ENCODE peak calls at places on chromosome 10, in five cellular contexts. One of them, this sample, is unnamed.
A peak's percentile ranks its signal among the peaks of the same experiment; 100 is the strongest.

GRCh38 chr10:122051609-122052385 is 62.8 kb downstream of the TACC2 start:
- DNase-seq in NCI-H2029 treated with DMSO at 0.1 percent for 48 hours: no peak
- DNase-seq in RWPE1: peak; percentile 70
- DNase-seq in foreskin fibroblast: peak; percentile 90
- DNase-seq in stimulated activated CD4-positive, alpha-beta T cell treated with anti-CD3 and anti-CD28 coated beads, Interleukin-1b, Interleukin-23, amount 100 ng/mL, for 4 hours: no peak
- DNase-seq in this sample: peak; percentile 91

GRCh38 chr10:90418869-90419652 is 438.8 kb downstream of the HTR7 start:
- DNase-seq in foreskin fibroblast: peak; percentile 93
- DNase-seq in NCI-H2029 treated with DMSO at 0.1 percent for 48 hours: no peak
- DNase-seq in stimulated activated CD4-positive, alpha-beta T cell treated with anti-CD3 and anti-CD28 coated beads, Interleukin-1b, Interleukin-23, amount 100 ng/mL, for 4 hours: no peak
- DNase-seq in RWPE1: peak; percentile 50
- DNase-seq in this sample: peak; percentile 92

GRCh38 chr10:7734821-7735220 is 31.7 kb downstream of the ITIH2 start:
- DNase-seq in stimulated activated CD4-positive, alpha-beta T cell treated with anti-CD3 and anti-CD28 coated beads, Interleukin-1b, Interleukin-23, amount 100 ng/mL, for 4 hours: no peak
- DNase-seq in NCI-H2029 treated with DMSO at 0.1 percent for 48 hours: no peak
- DNase-seq in foreskin fibroblast: no peak
- DNase-seq in RWPE1: no peak
- DNase-seq in this sample: no peak

GRCh38 chr10:51311232-51311631 is 236.9 kb downstream of the PRKG1 start:
- DNase-seq in foreskin fibroblast: peak; percentile 42
- DNase-seq in stimulated activated CD4-positive, alpha-beta T cell treated with anti-CD3 and anti-CD28 coated beads, Interleukin-1b, Interleukin-23, amount 100 ng/mL, for 4 hours: no peak
- DNase-seq in RWPE1: no peak
- DNase-seq in NCI-H2029 treated with DMSO at 0.1 percent for 48 hours: no peak
- DNase-seq in this sample: peak; percentile 41

GRCh38 chr10:103336370-103336769 is 14.6 kb downstream of the PCGF6 start:
- DNase-seq in stimulated activated CD4-positive, alpha-beta T cell treated with anti-CD3 and anti-CD28 coated beads, Interleukin-1b, Interleukin-23, amount 100 ng/mL, for 4 hours: no peak
- DNase-seq in NCI-H2029 treated with DMSO at 0.1 percent for 48 hours: no peak
- DNase-seq in foreskin fibroblast: no peak
- DNase-seq in RWPE1: no peak
- DNase-seq in this sample: no peak

GRCh38 chr10:30433286-30433778 is 652 bp upstream of the MAP3K8 start:
- DNase-seq in stimulated activated CD4-positive, alpha-beta T cell treated with anti-CD3 and anti-CD28 coated beads, Interleukin-1b, Interleukin-23, amount 100 ng/mL, for 4 hours: peak; percentile 41
- DNase-seq in RWPE1: no peak
- DNase-seq in foreskin fibroblast: peak; percentile 75
- DNase-seq in NCI-H2029 treated with DMSO at 0.1 percent for 48 hours: no peak
- DNase-seq in this sample: peak; percentile 37

GRCh38 chr10:132117636-132118190 is 52.0 kb downstream of the JAKMIP3 start:
- DNase-seq in foreskin fibroblast: no peak
- DNase-seq in RWPE1: no peak
- DNase-seq in NCI-H2029 treated with DMSO at 0.1 percent for 48 hours: no peak
- DNase-seq in stimulated activated CD4-positive, alpha-beta T cell treated with anti-CD3 and anti-CD28 coated beads, Interleukin-1b, Interleukin-23, amount 100 ng/mL, for 4 hours: no peak
- DNase-seq in this sample: no peak

GRCh38 chr10:86872757-86873156 is 84.7 kb downstream of the MMRN2 start:
- DNase-seq in foreskin fibroblast: peak; percentile 18
- DNase-seq in NCI-H2029 treated with DMSO at 0.1 percent for 48 hours: no peak
- DNase-seq in stimulated activated CD4-positive, alpha-beta T cell treated with anti-CD3 and anti-CD28 coated beads, Interleukin-1b, Interleukin-23, amount 100 ng/mL, for 4 hours: no peak
- DNase-seq in RWPE1: no peak
- DNase-seq in this sample: no peak

GRCh38 chr10:100934084-100934659 is 21.4 kb downstream of the SLF2 start:
- DNase-seq in NCI-H2029 treated with DMSO at 0.1 percent for 48 hours: no peak
- DNase-seq in foreskin fibroblast: peak; percentile 17
- DNase-seq in stimulated activated CD4-positive, alpha-beta T cell treated with anti-CD3 and anti-CD28 coated beads, Interleukin-1b, Interleukin-23, amount 100 ng/mL, for 4 hours: no peak
- DNase-seq in RWPE1: no peak
- DNase-seq in this sample: peak; percentile 11

GRCh38 chr10:51708609-51709008 is 9.2 kb upstream of the CSTF2T start:
- DNase-seq in NCI-H2029 treated with DMSO at 0.1 percent for 48 hours: no peak
- DNase-seq in stimulated activated CD4-positive, alpha-beta T cell treated with anti-CD3 and anti-CD28 coated beads, Interleukin-1b, Interleukin-23, amount 100 ng/mL, for 4 hours: no peak
- DNase-seq in RWPE1: no peak
- DNase-seq in foreskin fibroblast: no peak
- DNase-seq in this sample: no peak

GRCh38 chr10:79387974-79388850 is 40.9 kb downstream of the PPIF start:
- DNase-seq in RWPE1: no peak
- DNase-seq in stimulated activated CD4-positive, alpha-beta T cell treated with anti-CD3 and anti-CD28 coated beads, Interleukin-1b, Interleukin-23, amount 100 ng/mL, for 4 hours: no peak
- DNase-seq in foreskin fibroblast: no peak
- DNase-seq in NCI-H2029 treated with DMSO at 0.1 percent for 48 hours: no peak
- DNase-seq in this sample: no peak

GRCh38 chr10:62231805-62232204 is 36.8 kb downstream of the RTKN2 start:
- DNase-seq in NCI-H2029 treated with DMSO at 0.1 percent for 48 hours: no peak
- DNase-seq in foreskin fibroblast: no peak
- DNase-seq in RWPE1: no peak
- DNase-seq in stimulated activated CD4-positive, alpha-beta T cell treated with anti-CD3 and anti-CD28 coated beads, Interleukin-1b, Interleukin-23, amount 100 ng/mL, for 4 hours: no peak
- DNase-seq in this sample: no peak

GRCh38 chr10:91880310-91880709 is 29.0 kb downstream of the FGFBP3 start:
- DNase-seq in foreskin fibroblast: peak; percentile 56
- DNase-seq in NCI-H2029 treated with DMSO at 0.1 percent for 48 hours: no peak
- DNase-seq in RWPE1: peak; percentile 84
- DNase-seq in stimulated activated CD4-positive, alpha-beta T cell treated with anti-CD3 and anti-CD28 coated beads, Interleukin-1b, Interleukin-23, amount 100 ng/mL, for 4 hours: no peak
- DNase-seq in this sample: peak; percentile 23

GRCh38 chr10:122531935-122532334 is 28.6 kb upstream of the DMBT1 start:
- DNase-seq in stimulated activated CD4-positive, alpha-beta T cell treated with anti-CD3 and anti-CD28 coated beads, Interleukin-1b, Interleukin-23, amount 100 ng/mL, for 4 hours: no peak
- DNase-seq in foreskin fibroblast: no peak
- DNase-seq in NCI-H2029 treated with DMSO at 0.1 percent for 48 hours: peak; percentile 21
- DNase-seq in RWPE1: peak; percentile 65
- DNase-seq in this sample: no peak

GRCh38 chr10:118567701-118568248 is 27.7 kb downstream of the PRLHR start:
- DNase-seq in stimulated activated CD4-positive, alpha-beta T cell treated with anti-CD3 and anti-CD28 coated beads, Interleukin-1b, Interleukin-23, amount 100 ng/mL, for 4 hours: no peak
- DNase-seq in foreskin fibroblast: no peak
- DNase-seq in NCI-H2029 treated with DMSO at 0.1 percent for 48 hours: no peak
- DNase-seq in RWPE1: no peak
- DNase-seq in this sample: no peak

GRCh38 chr10:37747081-37747480 is 110.3 kb downstream of the ZNF248 start:
- DNase-seq in foreskin fibroblast: no peak
- DNase-seq in NCI-H2029 treated with DMSO at 0.1 percent for 48 hours: no peak
- DNase-seq in stimulated activated CD4-positive, alpha-beta T cell treated with anti-CD3 and anti-CD28 coated beads, Interleukin-1b, Interleukin-23, amount 100 ng/mL, for 4 hours: no peak
- DNase-seq in RWPE1: no peak
- DNase-seq in this sample: no peak

GRCh38 chr10:26455567-26456315 is 17.6 kb downstream of the APBB1IP start:
- DNase-seq in foreskin fibroblast: no peak
- DNase-seq in RWPE1: no peak
- DNase-seq in NCI-H2029 treated with DMSO at 0.1 percent for 48 hours: no peak
- DNase-seq in stimulated activated CD4-positive, alpha-beta T cell treated with anti-CD3 and anti-CD28 coated beads, Interleukin-1b, Interleukin-23, amount 100 ng/mL, for 4 hours: no peak
- DNase-seq in this sample: no peak

GRCh38 chr10:2146079-2146478 is 408.8 kb upstream of the ADARB2 start:
- DNase-seq in RWPE1: no peak
- DNase-seq in foreskin fibroblast: no peak
- DNase-seq in stimulated activated CD4-positive, alpha-beta T cell treated with anti-CD3 and anti-CD28 coated beads, Interleukin-1b, Interleukin-23, amount 100 ng/mL, for 4 hours: no peak
- DNase-seq in NCI-H2029 treated with DMSO at 0.1 percent for 48 hours: no peak
- DNase-seq in this sample: no peak

GRCh38 chr10:94890264-94891022 is 48.0 kb upstream of the CYP2C9 start:
- DNase-seq in NCI-H2029 treated with DMSO at 0.1 percent for 48 hours: no peak
- DNase-seq in foreskin fibroblast: no peak
- DNase-seq in RWPE1: no peak
- DNase-seq in stimulated activated CD4-positive, alpha-beta T cell treated with anti-CD3 and anti-CD28 coated beads, Interleukin-1b, Interleukin-23, amount 100 ng/mL, for 4 hours: no peak
- DNase-seq in this sample: no peak

GRCh38 chr10:112289373-112290053 is 6.3 kb downstream of the TECTB start:
- DNase-seq in RWPE1: no peak
- DNase-seq in NCI-H2029 treated with DMSO at 0.1 percent for 48 hours: no peak
- DNase-seq in foreskin fibroblast: no peak
- DNase-seq in stimulated activated CD4-positive, alpha-beta T cell treated with anti-CD3 and anti-CD28 coated beads, Interleukin-1b, Interleukin-23, amount 100 ng/mL, for 4 hours: no peak
- DNase-seq in this sample: no peak

GRCh38 chr10:71835671-71836593 is 15.1 kb downstream of the PSAP start:
- DNase-seq in foreskin fibroblast: peak; percentile 97
- DNase-seq in RWPE1: no peak
- DNase-seq in NCI-H2029 treated with DMSO at 0.1 percent for 48 hours: no peak
- DNase-seq in stimulated activated CD4-positive, alpha-beta T cell treated with anti-CD3 and anti-CD28 coated beads, Interleukin-1b, Interleukin-23, amount 100 ng/mL, for 4 hours: no peak
- DNase-seq in this sample: no peak

GRCh38 chr10:13528138-13528874 is 508 bp downstream of the BEND7 start:
- DNase-seq in foreskin fibroblast: peak; percentile 34
- DNase-seq in stimulated activated CD4-positive, alpha-beta T cell treated with anti-CD3 and anti-CD28 coated beads, Interleukin-1b, Interleukin-23, amount 100 ng/mL, for 4 hours: peak; percentile 3
- DNase-seq in RWPE1: peak; percentile 22
- DNase-seq in NCI-H2029 treated with DMSO at 0.1 percent for 48 hours: no peak
- DNase-seq in this sample: no peak

GRCh38 chr10:28291881-28292297 is 11.0 kb downstream of the MPP7 start:
- DNase-seq in RWPE1: peak; percentile 73
- DNase-seq in stimulated activated CD4-positive, alpha-beta T cell treated with anti-CD3 and anti-CD28 coated beads, Interleukin-1b, Interleukin-23, amount 100 ng/mL, for 4 hours: peak; percentile 15
- DNase-seq in NCI-H2029 treated with DMSO at 0.1 percent for 48 hours: no peak
- DNase-seq in foreskin fibroblast: peak; percentile 76
- DNase-seq in this sample: peak; percentile 79

GRCh38 chr10:97534746-97535367 is 36.1 kb downstream of the UBTD1 start:
- DNase-seq in RWPE1: no peak
- DNase-seq in foreskin fibroblast: peak; percentile 66
- DNase-seq in NCI-H2029 treated with DMSO at 0.1 percent for 48 hours: no peak
- DNase-seq in stimulated activated CD4-positive, alpha-beta T cell treated with anti-CD3 and anti-CD28 coated beads, Interleukin-1b, Interleukin-23, amount 100 ng/mL, for 4 hours: peak; percentile 30
- DNase-seq in this sample: peak; percentile 48

GRCh38 chr10:3090914-3091313 is 23.6 kb downstream of the PFKP start:
- DNase-seq in foreskin fibroblast: peak; percentile 54
- DNase-seq in NCI-H2029 treated with DMSO at 0.1 percent for 48 hours: peak; percentile 66
- DNase-seq in stimulated activated CD4-positive, alpha-beta T cell treated with anti-CD3 and anti-CD28 coated beads, Interleukin-1b, Interleukin-23, amount 100 ng/mL, for 4 hours: no peak
- DNase-seq in RWPE1: peak; percentile 85
- DNase-seq in this sample: peak; percentile 77

GRCh38 chr10:101625821-101626412 is 37.8 kb downstream of the DPCD start:
- DNase-seq in stimulated activated CD4-positive, alpha-beta T cell treated with anti-CD3 and anti-CD28 coated beads, Interleukin-1b, Interleukin-23, amount 100 ng/mL, for 4 hours: no peak
- DNase-seq in NCI-H2029 treated with DMSO at 0.1 percent for 48 hours: no peak
- DNase-seq in foreskin fibroblast: no peak
- DNase-seq in RWPE1: no peak
- DNase-seq in this sample: no peak

GRCh38 chr10:96413151-96413787 is 54.5 kb upstream of the OPALIN start:
- DNase-seq in stimulated activated CD4-positive, alpha-beta T cell treated with anti-CD3 and anti-CD28 coated beads, Interleukin-1b, Interleukin-23, amount 100 ng/mL, for 4 hours: no peak
- DNase-seq in foreskin fibroblast: no peak
- DNase-seq in RWPE1: no peak
- DNase-seq in NCI-H2029 treated with DMSO at 0.1 percent for 48 hours: no peak
- DNase-seq in this sample: no peak

GRCh38 chr10:110642980-110643655 is 1.0 kb upstream of the RBM20 start:
- DNase-seq in NCI-H2029 treated with DMSO at 0.1 percent for 48 hours: no peak
- DNase-seq in foreskin fibroblast: peak; percentile 17
- DNase-seq in RWPE1: no peak
- DNase-seq in stimulated activated CD4-positive, alpha-beta T cell treated with anti-CD3 and anti-CD28 coated beads, Interleukin-1b, Interleukin-23, amount 100 ng/mL, for 4 hours: no peak
- DNase-seq in this sample: no peak

GRCh38 chr10:17213646-17214349 is 12.3 kb upstream of the TRDMT1 start:
- DNase-seq in stimulated activated CD4-positive, alpha-beta T cell treated with anti-CD3 and anti-CD28 coated beads, Interleukin-1b, Interleukin-23, amount 100 ng/mL, for 4 hours: no peak
- DNase-seq in NCI-H2029 treated with DMSO at 0.1 percent for 48 hours: no peak
- DNase-seq in foreskin fibroblast: peak; percentile 73
- DNase-seq in RWPE1: no peak
- DNase-seq in this sample: peak; percentile 54

GRCh38 chr10:34743804-34744203 is 71.3 kb downstream of the PARD3 start:
- DNase-seq in NCI-H2029 treated with DMSO at 0.1 percent for 48 hours: no peak
- DNase-seq in foreskin fibroblast: peak; percentile 83
- DNase-seq in RWPE1: peak; percentile 88
- DNase-seq in stimulated activated CD4-positive, alpha-beta T cell treated with anti-CD3 and anti-CD28 coated beads, Interleukin-1b, Interleukin-23, amount 100 ng/mL, for 4 hours: no peak
- DNase-seq in this sample: no peak

GRCh38 chr10:29751686-29752085 is 116.9 kb upstream of the SVIL start:
- DNase-seq in RWPE1: no peak
- DNase-seq in NCI-H2029 treated with DMSO at 0.1 percent for 48 hours: no peak
- DNase-seq in stimulated activated CD4-positive, alpha-beta T cell treated with anti-CD3 and anti-CD28 coated beads, Interleukin-1b, Interleukin-23, amount 100 ng/mL, for 4 hours: no peak
- DNase-seq in foreskin fibroblast: no peak
- DNase-seq in this sample: no peak

GRCh38 chr10:22251751-22252285 is 34.0 kb upstream of the EBLN1 start:
- DNase-seq in stimulated activated CD4-positive, alpha-beta T cell treated with anti-CD3 and anti-CD28 coated beads, Interleukin-1b, Interleukin-23, amount 100 ng/mL, for 4 hours: peak; percentile 55
- DNase-seq in NCI-H2029 treated with DMSO at 0.1 percent for 48 hours: no peak
- DNase-seq in foreskin fibroblast: peak; percentile 72
- DNase-seq in RWPE1: peak; percentile 30
- DNase-seq in this sample: peak; percentile 25

GRCh38 chr10:52261362-52261761 is 52.7 kb upstream of the DKK1 start:
- DNase-seq in NCI-H2029 treated with DMSO at 0.1 percent for 48 hours: no peak
- DNase-seq in stimulated activated CD4-positive, alpha-beta T cell treated with anti-CD3 and anti-CD28 coated beads, Interleukin-1b, Interleukin-23, amount 100 ng/mL, for 4 hours: no peak
- DNase-seq in foreskin fibroblast: no peak
- DNase-seq in RWPE1: no peak
- DNase-seq in this sample: peak; percentile 47

GRCh38 chr10:112295853-112296830 is 12.9 kb downstream of the TECTB start:
- DNase-seq in RWPE1: no peak
- DNase-seq in foreskin fibroblast: no peak
- DNase-seq in NCI-H2029 treated with DMSO at 0.1 percent for 48 hours: no peak
- DNase-seq in stimulated activated CD4-positive, alpha-beta T cell treated with anti-CD3 and anti-CD28 coated beads, Interleukin-1b, Interleukin-23, amount 100 ng/mL, for 4 hours: no peak
- DNase-seq in this sample: no peak

GRCh38 chr10:118175148-118175547 is 128.4 kb upstream of the RAB11FIP2 start:
- DNase-seq in RWPE1: no peak
- DNase-seq in foreskin fibroblast: no peak
- DNase-seq in stimulated activated CD4-positive, alpha-beta T cell treated with anti-CD3 and anti-CD28 coated beads, Interleukin-1b, Interleukin-23, amount 100 ng/mL, for 4 hours: no peak
- DNase-seq in NCI-H2029 treated with DMSO at 0.1 percent for 48 hours: no peak
- DNase-seq in this sample: no peak

GRCh38 chr10:86687750-86688149 is 19.4 kb downstream of the LDB3 start:
- DNase-seq in NCI-H2029 treated with DMSO at 0.1 percent for 48 hours: no peak
- DNase-seq in RWPE1: no peak
- DNase-seq in foreskin fibroblast: peak; percentile 66
- DNase-seq in stimulated activated CD4-positive, alpha-beta T cell treated with anti-CD3 and anti-CD28 coated beads, Interleukin-1b, Interleukin-23, amount 100 ng/mL, for 4 hours: no peak
- DNase-seq in this sample: no peak

GRCh38 chr10:1403508-1404230 is 333.7 kb downstream of the ADARB2 start:
- DNase-seq in stimulated activated CD4-positive, alpha-beta T cell treated with anti-CD3 and anti-CD28 coated beads, Interleukin-1b, Interleukin-23, amount 100 ng/mL, for 4 hours: no peak
- DNase-seq in NCI-H2029 treated with DMSO at 0.1 percent for 48 hours: no peak
- DNase-seq in foreskin fibroblast: no peak
- DNase-seq in RWPE1: no peak
- DNase-seq in this sample: no peak

GRCh38 chr10:80260295-80261243 is 28.9 kb downstream of the MAT1A start:
- DNase-seq in NCI-H2029 treated with DMSO at 0.1 percent for 48 hours: no peak
- DNase-seq in RWPE1: peak; percentile 42
- DNase-seq in stimulated activated CD4-positive, alpha-beta T cell treated with anti-CD3 and anti-CD28 coated beads, Interleukin-1b, Interleukin-23, amount 100 ng/mL, for 4 hours: no peak
- DNase-seq in foreskin fibroblast: peak; percentile 53
- DNase-seq in this sample: peak; percentile 23